ENCODE peak calls at places on chromosomes 11 and 22, in nine cellular contexts. One of them, this sample, is unnamed.

GRCh38 chr11:76023408-76024068 is 182.8 kb downstream of the WNT11 start:
- DNase-seq in GM12878: no peak
- DNase-seq in WTC11: no peak
- DNase-seq in K562: no peak
- DNase-seq in SK-N-SH: no peak
- DNase-seq in A549: no peak
- DNase-seq in HCT116: no peak
- DNase-seq in H1: no peak
- DNase-seq in NB4: no peak
- DNase-seq in this sample: no peak

GRCh38 chr11:119480375-119481020 is 57.5 kb upstream of the THY1 start:
- DNase-seq in GM12878: no peak
- DNase-seq in WTC11: no peak
- DNase-seq in K562: no peak
- DNase-seq in SK-N-SH: no peak
- DNase-seq in A549: no peak
- DNase-seq in HCT116: no peak
- DNase-seq in H1: no peak
- DNase-seq in NB4: no peak
- DNase-seq in this sample: no peak

GRCh38 chr11:68373810-68374501 is 61.6 kb downstream of the LRP5 start:
- DNase-seq in GM12878: no peak
- DNase-seq in WTC11: no peak
- DNase-seq in K562: no peak
- DNase-seq in SK-N-SH: peak; percentile 83
- DNase-seq in A549: no peak
- DNase-seq in HCT116: no peak
- DNase-seq in H1: no peak
- DNase-seq in NB4: no peak
- DNase-seq in this sample: peak; percentile 50

GRCh38 chr11:3709977-3710376 is 38.8 kb upstream of the CHRNA10 start:
- DNase-seq in GM12878: no peak
- DNase-seq in WTC11: no peak
- DNase-seq in K562: no peak
- DNase-seq in SK-N-SH: no peak
- DNase-seq in A549: no peak
- DNase-seq in HCT116: no peak
- DNase-seq in H1: no peak
- DNase-seq in NB4: no peak
- DNase-seq in this sample: no peak

GRCh38 chr22:42704896-42705295 is 15.8 kb downstream of the A4GALT start:
- DNase-seq in GM12878: no peak
- DNase-seq in WTC11: no peak
- DNase-seq in K562: no peak
- DNase-seq in SK-N-SH: no peak
- DNase-seq in A549: no peak
- DNase-seq in HCT116: no peak
- DNase-seq in H1: no peak
- DNase-seq in NB4: no peak
- DNase-seq in this sample: no peak

GRCh38 chr11:61958590-61958989 is 8.4 kb downstream of the BEST1 start:
- DNase-seq in GM12878: no peak
- DNase-seq in WTC11: no peak
- DNase-seq in K562: no peak
- DNase-seq in SK-N-SH: no peak
- DNase-seq in A549: no peak
- DNase-seq in HCT116: no peak
- DNase-seq in H1: no peak
- DNase-seq in NB4: no peak
- DNase-seq in this sample: no peak

GRCh38 chr22:27153386-27153785 is 496.0 kb downstream of the MIAT start:
- DNase-seq in GM12878: no peak
- DNase-seq in WTC11: no peak
- DNase-seq in K562: no peak
- DNase-seq in SK-N-SH: no peak
- DNase-seq in A549: no peak
- DNase-seq in HCT116: no peak
- DNase-seq in H1: no peak
- DNase-seq in NB4: no peak
- DNase-seq in this sample: no peak

GRCh38 chr22:21816787-21817496 is 50.5 kb downstream of the MAPK1 start:
- DNase-seq in GM12878: peak; percentile 61
- DNase-seq in WTC11: no peak
- DNase-seq in K562: peak; percentile 73
- DNase-seq in SK-N-SH: peak; percentile 20
- DNase-seq in A549: peak; percentile 61
- DNase-seq in HCT116: no peak
- DNase-seq in H1: no peak
- DNase-seq in NB4: peak; percentile 94
- DNase-seq in this sample: peak; percentile 95

GRCh38 chr11:68690671-68691401 is 6.5 kb downstream of the GAL start:
- DNase-seq in GM12878: no peak
- DNase-seq in WTC11: no peak
- DNase-seq in K562: no peak
- DNase-seq in SK-N-SH: no peak
- DNase-seq in A549: no peak
- DNase-seq in HCT116: no peak
- DNase-seq in H1: no peak
- DNase-seq in NB4: no peak
- DNase-seq in this sample: no peak

GRCh38 chr22:20244744-20245576 is 23.2 kb downstream of the RTN4R start:
- DNase-seq in GM12878: no peak
- DNase-seq in WTC11: no peak
- DNase-seq in K562: peak; percentile 79
- DNase-seq in SK-N-SH: peak; percentile 66
- DNase-seq in A549: no peak
- DNase-seq in HCT116: no peak
- DNase-seq in H1: no peak
- DNase-seq in NB4: peak; percentile 69
- DNase-seq in this sample: no peak

GRCh38 chr11:16924826-16925494 is 89.3 kb downstream of the PLEKHA7 start:
- DNase-seq in GM12878: no peak
- DNase-seq in WTC11: peak; percentile 68
- DNase-seq in K562: no peak
- DNase-seq in SK-N-SH: peak; percentile 55
- DNase-seq in A549: peak; percentile 74
- DNase-seq in HCT116: peak; percentile 78
- DNase-seq in H1: no peak
- DNase-seq in NB4: no peak
- DNase-seq in this sample: no peak

GRCh38 chr11:612961-613300 is 2.8 kb downstream of the IRF7 start:
- DNase-seq in GM12878: no peak
- DNase-seq in WTC11: no peak
- DNase-seq in K562: no peak
- DNase-seq in SK-N-SH: no peak
- DNase-seq in A549: no peak
- DNase-seq in HCT116: no peak
- DNase-seq in H1: no peak
- DNase-seq in NB4: no peak
- DNase-seq in this sample: no peak

GRCh38 chr22:47624277-47625012 is 862.0 kb downstream of the TBC1D22A start:
- DNase-seq in GM12878: no peak
- DNase-seq in WTC11: no peak
- DNase-seq in K562: no peak
- DNase-seq in SK-N-SH: no peak
- DNase-seq in A549: no peak
- DNase-seq in HCT116: no peak
- DNase-seq in H1: no peak
- DNase-seq in NB4: no peak
- DNase-seq in this sample: no peak

GRCh38 chr11:132125855-132126841 is 755.7 kb downstream of the NTM start:
- DNase-seq in GM12878: no peak
- DNase-seq in WTC11: no peak
- DNase-seq in K562: no peak
- DNase-seq in SK-N-SH: peak; percentile 48
- DNase-seq in A549: no peak
- DNase-seq in HCT116: no peak
- DNase-seq in H1: no peak
- DNase-seq in NB4: no peak
- DNase-seq in this sample: peak; percentile 48

GRCh38 chr11:90179923-90180322 is 42.9 kb downstream of the CHORDC1 start:
- DNase-seq in GM12878: no peak
- DNase-seq in WTC11: no peak
- DNase-seq in K562: no peak
- DNase-seq in SK-N-SH: no peak
- DNase-seq in A549: no peak
- DNase-seq in HCT116: no peak
- DNase-seq in H1: no peak
- DNase-seq in NB4: no peak
- DNase-seq in this sample: no peak

GRCh38 chr11:62392944-62393628 is 25.7 kb upstream of the SCGB1A1 start:
- DNase-seq in GM12878: no peak
- DNase-seq in WTC11: no peak
- DNase-seq in K562: peak; percentile 79
- DNase-seq in SK-N-SH: no peak
- DNase-seq in A549: peak; percentile 82
- DNase-seq in HCT116: peak; percentile 43
- DNase-seq in H1: no peak
- DNase-seq in NB4: peak; percentile 36
- DNase-seq in this sample: no peak

GRCh38 chr11:79174045-79175008 is 266.5 kb downstream of the TENM4 start:
- DNase-seq in GM12878: no peak
- DNase-seq in WTC11: peak; percentile 21
- DNase-seq in K562: no peak
- DNase-seq in SK-N-SH: no peak
- DNase-seq in A549: no peak
- DNase-seq in HCT116: no peak
- DNase-seq in H1: no peak
- DNase-seq in NB4: no peak
- DNase-seq in this sample: no peak

GRCh38 chr11:93560534-93560933 is 17.3 kb upstream of the SMCO4 start:
- DNase-seq in GM12878: no peak
- DNase-seq in WTC11: no peak
- DNase-seq in K562: no peak
- DNase-seq in SK-N-SH: no peak
- DNase-seq in A549: no peak
- DNase-seq in HCT116: no peak
- DNase-seq in H1: no peak
- DNase-seq in NB4: no peak
- DNase-seq in this sample: no peak

GRCh38 chr22:36946436-36947158 is 33.2 kb downstream of the CSF2RB start:
- DNase-seq in GM12878: no peak
- DNase-seq in WTC11: no peak
- DNase-seq in K562: no peak
- DNase-seq in SK-N-SH: no peak
- DNase-seq in A549: no peak
- DNase-seq in HCT116: no peak
- DNase-seq in H1: no peak
- DNase-seq in NB4: no peak
- DNase-seq in this sample: no peak
- TF ChIP-seq MAX in GM12878: no peak
- TF ChIP-seq MAX in WTC11: no peak
- TF ChIP-seq MAX in K562: no peak
- TF ChIP-seq MAX in SK-N-SH: no peak
- TF ChIP-seq MAX in A549: no peak
- TF ChIP-seq MAX in HCT116: no peak
- TF ChIP-seq MAX in H1: no peak
- TF ChIP-seq MAX in NB4: no peak
- TF ChIP-seq MAX in this sample: no peak

GRCh38 chr11:12827929-12828812 is 153.9 kb downstream of the TEAD1 start:
- DNase-seq in GM12878: no peak
- DNase-seq in WTC11: no peak
- DNase-seq in K562: no peak
- DNase-seq in SK-N-SH: no peak
- DNase-seq in A549: peak; percentile 59
- DNase-seq in HCT116: no peak
- DNase-seq in H1: peak; percentile 29
- DNase-seq in NB4: peak; percentile 31
- DNase-seq in this sample: peak; percentile 91
- TF ChIP-seq MAX in GM12878: no peak
- TF ChIP-seq MAX in WTC11: no peak
- TF ChIP-seq MAX in K562: no peak
- TF ChIP-seq MAX in SK-N-SH: no peak
- TF ChIP-seq MAX in A549: no peak
- TF ChIP-seq MAX in HCT116: no peak
- TF ChIP-seq MAX in H1: peak; percentile 23
- TF ChIP-seq MAX in NB4: no peak
- TF ChIP-seq MAX in this sample: no peak

GRCh38 chr11:123235117-123235686 is 40.2 kb upstream of the CLMP start:
- DNase-seq in GM12878: no peak
- DNase-seq in WTC11: peak; percentile 75
- DNase-seq in K562: peak; percentile 79
- DNase-seq in SK-N-SH: peak; percentile 68
- DNase-seq in A549: peak; percentile 43
- DNase-seq in HCT116: peak; percentile 38
- DNase-seq in H1: no peak
- DNase-seq in NB4: peak; percentile 57
- DNase-seq in this sample: peak; percentile 41
- TF ChIP-seq MAX in GM12878: no peak
- TF ChIP-seq MAX in WTC11: no peak
- TF ChIP-seq MAX in K562: no peak
- TF ChIP-seq MAX in SK-N-SH: no peak
- TF ChIP-seq MAX in A549: no peak
- TF ChIP-seq MAX in HCT116: no peak
- TF ChIP-seq MAX in H1: no peak
- TF ChIP-seq MAX in NB4: no peak
- TF ChIP-seq MAX in this sample: no peak

GRCh38 chr22:36147196-36147788 is 13.3 kb downstream of the APOL3 start:
- DNase-seq in GM12878: no peak
- DNase-seq in WTC11: no peak
- DNase-seq in K562: no peak
- DNase-seq in SK-N-SH: peak; percentile 38
- DNase-seq in A549: no peak
- DNase-seq in HCT116: no peak
- DNase-seq in H1: no peak
- DNase-seq in NB4: no peak
- DNase-seq in this sample: no peak

GRCh38 chr22:36148411-36148810 is 12.1 kb downstream of the APOL3 start:
- DNase-seq in GM12878: no peak
- DNase-seq in WTC11: no peak
- DNase-seq in K562: no peak
- DNase-seq in SK-N-SH: no peak
- DNase-seq in A549: no peak
- DNase-seq in HCT116: no peak
- DNase-seq in H1: no peak
- DNase-seq in NB4: no peak
- DNase-seq in this sample: no peak

GRCh38 chr22:36144886-36145541 is 15.5 kb downstream of the APOL3 start:
- DNase-seq in GM12878: no peak
- DNase-seq in WTC11: peak; percentile 43
- DNase-seq in K562: no peak
- DNase-seq in SK-N-SH: peak; percentile 57
- DNase-seq in A549: peak; percentile 62
- DNase-seq in HCT116: peak; percentile 13
- DNase-seq in H1: peak; percentile 53
- DNase-seq in NB4: peak; percentile 54
- DNase-seq in this sample: peak; percentile 77

GRCh38 chr22:36143956-36144355 is 16.6 kb downstream of the APOL3 start:
- DNase-seq in GM12878: no peak
- DNase-seq in WTC11: no peak
- DNase-seq in K562: no peak
- DNase-seq in SK-N-SH: no peak
- DNase-seq in A549: no peak
- DNase-seq in HCT116: no peak
- DNase-seq in H1: no peak
- DNase-seq in NB4: no peak
- DNase-seq in this sample: no peak

DNA sequence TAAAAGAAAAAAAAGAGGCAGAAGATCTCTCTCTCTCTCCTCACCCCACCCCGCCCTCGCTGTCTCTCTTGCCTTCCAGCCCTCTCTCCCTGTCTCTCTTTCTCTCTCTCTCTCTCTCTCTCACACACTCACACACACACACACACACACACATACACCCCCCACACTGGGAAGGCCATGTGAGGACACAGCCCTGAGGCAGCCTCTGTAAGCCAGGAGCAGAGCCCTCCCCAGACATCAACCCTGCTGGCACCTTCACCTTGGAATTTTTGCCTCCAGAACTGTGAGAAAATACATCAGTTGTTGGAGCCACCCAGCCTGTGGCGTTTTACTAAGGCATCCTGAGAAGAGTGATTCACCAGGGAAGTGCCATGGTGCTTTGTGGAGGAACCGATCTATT is 14.7 kb downstream of the APOL3 start:
- DNase-seq in GM12878: no peak
- DNase-seq in WTC11: no peak
- DNase-seq in K562: no peak
- DNase-seq in SK-N-SH: no peak
- DNase-seq in A549: no peak
- DNase-seq in HCT116: no peak
- DNase-seq in H1: no peak
- DNase-seq in NB4: no peak
- DNase-seq in this sample: no peak
- TF ChIP-seq MAX in GM12878: no peak
- TF ChIP-seq MAX in WTC11: no peak
- TF ChIP-seq MAX in K562: no peak
- TF ChIP-seq MAX in SK-N-SH: no peak
- TF ChIP-seq MAX in A549: no peak
- TF ChIP-seq MAX in HCT116: no peak
- TF ChIP-seq MAX in H1: no peak
- TF ChIP-seq MAX in NB4: no peak
- TF ChIP-seq MAX in this sample: no peak

This sample was measured in endothelial cell of umbilical vein.